ENCODE peak calls at places on chromosomes 3 and 15, in four cellular contexts. One of them, this sample, is unnamed.

GRCh38 chr3:186772281-186772885 is 11.0 kb upstream of the EIF4A2 start:
- DNase-seq in cardiac muscle cell: no peak
- DNase-seq in A549: no peak
- DNase-seq in AG04450: no peak
- DNase-seq in this sample: peak; percentile 66

GRCh38 chr3:21718161-21718765 is 32.7 kb downstream of the ZNF385D start:
- DNase-seq in cardiac muscle cell: no peak
- DNase-seq in A549: no peak
- DNase-seq in AG04450: peak; percentile 84
- DNase-seq in this sample: no peak

GRCh38 chr3:115553796-115554495 is 69.4 kb upstream of the GAP43 start:
- DNase-seq in cardiac muscle cell: no peak
- DNase-seq in A549: no peak
- DNase-seq in AG04450: no peak
- DNase-seq in this sample: no peak

GRCh38 chr15:27025411-27026051 is 54.5 kb downstream of the GABRG3 start:
- DNase-seq in cardiac muscle cell: no peak
- DNase-seq in A549: no peak
- DNase-seq in AG04450: no peak
- DNase-seq in this sample: no peak

GRCh38 chr3:133734305-133734704 is 11.9 kb upstream of the TF start:
- DNase-seq in cardiac muscle cell: no peak
- DNase-seq in A549: no peak
- DNase-seq in AG04450: no peak
- DNase-seq in this sample: no peak

GRCh38 chr3:78887608-78888011 is 880.2 kb downstream of the ROBO1 start:
- DNase-seq in cardiac muscle cell: no peak
- DNase-seq in A549: no peak
- DNase-seq in AG04450: no peak
- DNase-seq in this sample: no peak

GRCh38 chr3:57820479-57820878 is 64.4 kb downstream of the SLMAP start:
- DNase-seq in cardiac muscle cell: no peak
- DNase-seq in A549: no peak
- DNase-seq in AG04450: no peak
- DNase-seq in this sample: peak; percentile 66

GRCh38 chr3:71753716-71754609 is at the start of gene GPR27:
- DNase-seq in cardiac muscle cell: peak; percentile 66
- DNase-seq in A549: peak; percentile 7
- DNase-seq in AG04450: no peak
- DNase-seq in this sample: peak; percentile 78

GRCh38 chr3:124834723-124835718 is 52.1 kb downstream of the ITGB5 start:
- DNase-seq in cardiac muscle cell: no peak
- DNase-seq in A549: peak; percentile 61
- DNase-seq in AG04450: peak; percentile 96
- DNase-seq in this sample: peak; percentile 86

GRCh38 chr3:128554465-128555097 is 61.6 kb upstream of the GATA2 start:
- DNase-seq in cardiac muscle cell: no peak
- DNase-seq in A549: no peak
- DNase-seq in AG04450: no peak
- DNase-seq in this sample: peak; percentile 56
- H3K4me3 ChIP-seq in cardiac muscle cell: no peak overlapping the region
- H3K4me3 ChIP-seq in A549: no peak overlapping the region
- H3K4me3 ChIP-seq in AG04450: no peak overlapping the region
- H3K4me3 ChIP-seq in this sample: no peak overlapping the region

GRCh38 chr3:174397848-174398247 is 461.3 kb upstream of the NAALADL2 start:
- DNase-seq in cardiac muscle cell: peak; percentile 3
- DNase-seq in A549: no peak
- DNase-seq in AG04450: no peak
- DNase-seq in this sample: no peak
- TF ChIP-seq CTCF in cardiac muscle cell: peak; percentile 36
- TF ChIP-seq CTCF in A549: peak; percentile 16
- TF ChIP-seq CTCF in AG04450: peak; percentile 52
- TF ChIP-seq CTCF in this sample: peak; percentile 63

DNA sequence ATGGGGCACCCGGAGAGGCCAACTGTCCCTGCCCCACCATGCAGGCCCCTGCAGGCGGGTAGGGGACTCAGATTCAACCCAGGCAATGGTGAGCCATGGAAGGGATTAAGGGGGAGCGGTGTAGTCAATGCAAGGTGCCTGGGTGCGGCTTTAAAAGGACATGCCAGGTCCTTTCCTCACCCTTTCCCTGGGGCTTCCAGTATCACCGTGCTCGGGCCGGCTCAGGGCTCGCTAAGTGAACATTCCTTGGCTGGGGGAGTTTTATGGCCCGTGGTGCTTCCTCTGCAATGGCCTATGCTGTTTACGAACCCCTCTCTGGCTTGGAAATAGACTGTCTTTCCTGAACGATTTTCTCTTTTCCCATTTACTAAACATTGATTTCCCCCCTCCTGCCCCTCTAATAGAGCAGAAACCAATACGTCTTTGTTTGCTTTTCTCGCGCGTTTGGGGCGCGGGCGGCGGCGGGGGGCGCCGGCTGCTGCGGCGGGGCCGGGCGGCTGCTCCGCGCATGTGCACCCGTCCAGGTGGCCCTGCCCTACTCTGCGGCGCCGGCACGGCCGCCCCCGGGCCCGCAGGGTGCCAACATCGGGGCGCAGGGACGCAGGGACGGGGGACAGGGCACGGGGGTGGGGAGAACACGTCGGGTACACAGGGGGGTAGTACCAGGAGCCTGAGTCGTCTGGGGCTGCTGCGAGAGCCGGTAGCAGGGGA is 26.7 kb upstream of the CACNA2D2 start:
- DNase-seq in cardiac muscle cell: no peak
- DNase-seq in A549: no peak
- DNase-seq in AG04450: no peak
- DNase-seq in this sample: peak; percentile 66
- H3K4me3 ChIP-seq in cardiac muscle cell: no peak overlapping the region
- H3K4me3 ChIP-seq in A549: no peak overlapping the region
- H3K4me3 ChIP-seq in AG04450: no peak overlapping the region
- H3K4me3 ChIP-seq in this sample: no peak overlapping the region

GRCh38 chr3:159872374-159873109 is 116.1 kb upstream of the IL12A start:
- DNase-seq in cardiac muscle cell: no peak
- DNase-seq in A549: peak; percentile 84
- DNase-seq in AG04450: peak; percentile 74
- DNase-seq in this sample: no peak
- TF ChIP-seq CTCF in cardiac muscle cell: peak; percentile 31
- TF ChIP-seq CTCF in A549: no peak
- TF ChIP-seq CTCF in AG04450: peak; percentile 44
- TF ChIP-seq CTCF in this sample: no peak

GRCh38 chr3:2099028-2099671 is 484 bp downstream of the CNTN4 start:
- DNase-seq in cardiac muscle cell: peak; percentile 64
- DNase-seq in A549: no peak
- DNase-seq in AG04450: no peak
- DNase-seq in this sample: peak; percentile 84
- H3K4me3 ChIP-seq in cardiac muscle cell: peak overlapping the region; percentile 56
- H3K4me3 ChIP-seq in A549: peak overlapping the region; percentile 42
- H3K4me3 ChIP-seq in AG04450: no peak overlapping the region
- H3K4me3 ChIP-seq in this sample: peak overlapping the region; percentile 77

GRCh38 chr3:160953681-160954080 is 151.5 kb downstream of the B3GALNT1 start:
- DNase-seq in cardiac muscle cell: no peak
- DNase-seq in A549: no peak
- DNase-seq in AG04450: no peak
- DNase-seq in this sample: no peak

GRCh38 chr3:160950954-160951353 is 154.2 kb downstream of the B3GALNT1 start:
- DNase-seq in cardiac muscle cell: no peak
- DNase-seq in A549: no peak
- DNase-seq in AG04450: no peak
- DNase-seq in this sample: no peak

GRCh38 chr3:160951677-160952487 is 153.3 kb downstream of the B3GALNT1 start:
- DNase-seq in cardiac muscle cell: no peak
- DNase-seq in A549: no peak
- DNase-seq in AG04450: no peak
- DNase-seq in this sample: no peak

DNA sequence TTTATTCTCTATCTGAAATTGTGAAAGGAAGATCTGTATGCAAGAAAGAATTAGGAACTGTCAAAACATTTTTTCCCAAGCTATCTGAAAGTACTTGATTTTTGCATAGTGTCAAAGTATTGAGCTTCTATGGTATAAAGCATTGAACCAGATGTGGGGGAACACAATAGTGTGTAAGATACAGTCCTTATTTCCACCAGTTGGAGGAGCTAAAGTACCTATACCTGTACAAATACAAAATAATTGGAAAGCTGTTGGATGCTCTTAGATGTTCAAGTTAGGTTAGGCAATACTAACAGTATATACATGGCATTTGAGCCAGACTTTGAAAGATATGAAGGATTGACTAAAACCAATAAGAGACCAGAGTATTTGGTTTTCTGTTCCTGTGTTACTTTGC is 148.4 kb downstream of the B3GALNT1 start:
- DNase-seq in cardiac muscle cell: peak; percentile 12
- DNase-seq in A549: no peak
- DNase-seq in AG04450: no peak
- DNase-seq in this sample: no peak
- TF ChIP-seq CTCF in cardiac muscle cell: peak; percentile 42
- TF ChIP-seq CTCF in A549: no peak
- TF ChIP-seq CTCF in AG04450: peak; percentile 39
- TF ChIP-seq CTCF in this sample: peak; percentile 61

DNA sequence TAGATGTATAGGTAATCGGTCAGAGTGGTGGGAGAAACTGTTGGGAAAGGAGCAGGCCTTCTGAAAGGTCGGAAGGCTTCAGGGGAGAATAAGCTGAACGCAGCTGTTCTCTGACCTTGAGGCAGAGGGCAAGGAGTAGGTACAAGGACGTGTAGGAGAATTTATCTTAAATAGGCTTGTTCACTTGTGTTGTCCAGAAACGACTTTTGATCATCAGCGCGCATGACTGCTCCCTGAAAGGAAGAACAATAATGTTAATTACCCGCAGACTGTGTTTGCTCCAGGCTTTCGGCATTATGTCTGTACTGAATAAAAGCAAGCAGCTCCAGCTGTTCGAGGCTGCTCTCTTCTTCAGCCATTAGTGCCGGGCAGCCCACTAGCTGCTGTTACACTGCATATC is 39.6 kb downstream of the GPR160 start:
- DNase-seq in cardiac muscle cell: no peak
- DNase-seq in A549: no peak
- DNase-seq in AG04450: no peak
- DNase-seq in this sample: no peak
- H3K4me3 ChIP-seq in cardiac muscle cell: no peak overlapping the region
- H3K4me3 ChIP-seq in A549: no peak overlapping the region
- H3K4me3 ChIP-seq in AG04450: no peak overlapping the region
- H3K4me3 ChIP-seq in this sample: no peak overlapping the region

DNA sequence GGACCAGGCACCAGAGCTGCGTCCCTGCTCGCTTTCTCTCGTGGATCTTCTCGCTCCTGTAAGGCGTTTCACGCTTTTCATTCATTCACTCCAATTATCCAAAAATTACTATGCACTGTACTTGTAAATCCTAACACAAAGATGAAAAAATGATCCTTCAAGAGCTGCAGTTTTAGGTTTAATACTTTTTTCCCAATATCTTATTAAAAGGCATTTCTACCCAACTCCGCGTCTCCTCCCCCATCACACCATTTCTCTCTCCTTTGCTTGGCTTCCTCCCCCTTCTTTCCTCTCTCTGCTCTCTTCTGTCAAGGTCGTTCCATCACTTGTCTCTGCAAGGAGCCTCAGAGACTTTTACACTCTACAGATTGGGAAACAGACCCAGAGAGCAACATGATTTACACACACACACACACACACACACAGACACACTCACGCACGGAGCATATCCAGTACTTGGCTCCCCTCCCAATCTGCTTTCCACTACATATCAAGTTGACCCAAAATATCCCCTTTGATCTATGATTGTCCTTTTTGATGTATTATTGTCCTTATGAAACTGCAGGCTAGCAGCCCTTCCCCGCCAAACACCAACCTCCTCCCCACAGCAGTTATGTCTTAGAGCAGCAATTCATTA is 476 bp upstream of the CLDN1 start:
- DNase-seq in cardiac muscle cell: no peak
- DNase-seq in A549: no peak
- DNase-seq in AG04450: no peak
- DNase-seq in this sample: no peak
- TF ChIP-seq CTCF in cardiac muscle cell: no peak
- TF ChIP-seq CTCF in A549: no peak
- TF ChIP-seq CTCF in AG04450: no peak
- TF ChIP-seq CTCF in this sample: no peak

GRCh38 chr3:105997800-105998526 is 129.2 kb upstream of the CBLB start:
- DNase-seq in cardiac muscle cell: no peak
- DNase-seq in A549: no peak
- DNase-seq in AG04450: peak; percentile 75
- DNase-seq in this sample: no peak
- H3K4me3 ChIP-seq in cardiac muscle cell: no peak overlapping the region
- H3K4me3 ChIP-seq in A549: no peak overlapping the region
- H3K4me3 ChIP-seq in AG04450: peak overlapping the region; percentile 42
- H3K4me3 ChIP-seq in this sample: peak overlapping the region; percentile 39